ENCODE peak calls at places on chromosomes 11 and 22, in five cellular contexts. W, Z, F, T and K are unnamed samples.

GRCh38 chr11:112555491-112556364 is 295.1 kb upstream of the PLET1 start:
- DNase-seq in W (peak), Z (peak), F (peak), T (peak), K (peak)

GRCh38 chr11:82802710-82803109 is 69.0 kb upstream of the FAM181B start:
- DNase-seq in W (no peak), Z (no peak), F (no peak), T (no peak), K (no peak)

GRCh38 chr11:9273430-9274336 is 8.5 kb upstream of the DENND5A start:
- DNase-seq in W (no peak), Z (no peak), F (no peak), T (no peak), K (no peak)

GRCh38 chr11:17221968-17222367 is 14.2 kb upstream of the PIK3C2A start:
- DNase-seq in W (no peak), Z (no peak), F (no peak), T (no peak), K (no peak)

GRCh38 chr11:93067881-93068390 is 98.5 kb downstream of the MTNR1B start:
- DNase-seq in W (no peak), Z (no peak), F (no peak), T (no peak), K (no peak)

GRCh38 chr11:114340311-114341131 is 44.3 kb downstream of the NNMT start:
- DNase-seq in W (no peak), Z (peak), F (peak), T (peak), K (peak)

GRCh38 chr11:76604652-76605241 is 65.8 kb downstream of the LRRC32 start:
- DNase-seq in W (no peak), Z (no peak), F (peak), T (no peak), K (no peak)

GRCh38 chr11:130145975-130146776 is 13.4 kb upstream of the ST14 start:
- DNase-seq in W (no peak), Z (no peak), F (no peak), T (no peak), K (peak)

GRCh38 chr11:75524576-75525432 is 937 bp downstream of the GDPD5 start:
- DNase-seq in W (peak), Z (peak), F (peak), T (peak), K (no peak)

GRCh38 chr22:20531404-20532181 is 24.2 kb downstream of the MED15 start:
- DNase-seq in W (no peak), Z (peak), F (peak), T (no peak), K (no peak)

GRCh38 chr11:44938066-44938691 is 12.5 kb downstream of the TP53I11 start:
- DNase-seq in W (no peak), Z (no peak), F (no peak), T (no peak), K (no peak)

GRCh38 chr22:30047364-30047738 is 32.9 kb upstream of the HORMAD2 start:
- DNase-seq in W (no peak), Z (no peak), F (no peak), T (no peak), K (peak)

GRCh38 chr11:45184640-45185039 is 38.2 kb downstream of the PRDM11 start:
- DNase-seq in W (no peak), Z (no peak), F (no peak), T (no peak), K (no peak)

GRCh38 chr11:59754494-59754858 is 700 bp upstream of the STX3 start:
- DNase-seq in W (no peak), Z (no peak), F (no peak), T (no peak), K (peak)

GRCh38 chr11:5115339-5115738 is 22.8 kb downstream of the OR52A5 start:
- DNase-seq in W (no peak), Z (no peak), F (no peak), T (no peak), K (no peak)

GRCh38 chr11:70415176-70415575 is 16.8 kb downstream of the CTTN start:
- DNase-seq in W (no peak), Z (peak), F (no peak), T (no peak), K (no peak)

GRCh38 chr11:15673408-15673811 is 558.7 kb downstream of the INSC start:
- DNase-seq in W (no peak), Z (no peak), F (no peak), T (no peak), K (no peak)

GRCh38 chr11:64016512-64016911 is 19.2 kb upstream of the FLRT1 start:
- DNase-seq in W (no peak), Z (no peak), F (no peak), T (no peak), K (no peak)

GRCh38 chr11:61627831-61628753 is 47.2 kb upstream of the SYT7 start:
- DNase-seq in W (peak), Z (peak), F (peak), T (peak), K (peak)

GRCh38 chr22:17575681-17576080 is 12.4 kb downstream of the SLC25A18 start:
- DNase-seq in W (no peak), Z (no peak), F (no peak), T (no peak), K (no peak)

GRCh38 chr11:58933661-58934060 is 5.6 kb upstream of the GLYATL1 start:
- DNase-seq in W (no peak), Z (no peak), F (no peak), T (no peak), K (no peak)

GRCh38 chr11:47550288-47551052 is 2.5 kb downstream of the CELF1 start:
- DNase-seq in W (no peak), Z (no peak), F (no peak), T (no peak), K (peak)

GRCh38 chr22:37492428-37493344 is 6.5 kb upstream of the MFNG start:
- DNase-seq in W (peak), Z (no peak), F (no peak), T (peak), K (peak)

GRCh38 chr11:13304655-13305340 is 27.2 kb downstream of the BMAL1 start:
- DNase-seq in W (no peak), Z (no peak), F (peak), T (no peak), K (no peak)

GRCh38 chr11:33893711-33894401 is 2.0 kb upstream of the LMO2 start:
- DNase-seq in W (peak), Z (no peak), F (no peak), T (peak), K (peak)

GRCh38 chr11:62656801-62657429 is 3.8 kb upstream of the INTS5 start:
- DNase-seq in W (no peak), Z (no peak), F (no peak), T (no peak), K (no peak)

GRCh38 chr22:30305519-30305905 is 16.2 kb upstream of the CASTOR1 start:
- DNase-seq in W (no peak), Z (peak), F (peak), T (peak), K (peak)

GRCh38 chr22:20567993-20568417 is 60.6 kb downstream of the MED15 start:
- DNase-seq in W (no peak), Z (peak), F (peak), T (no peak), K (no peak)